ENCODE peak calls at places on chromosome 2, in eight cellular contexts. P, Q, V, D, Z, L, J and O are unnamed samples.

GRCh38 chr2:231691251-231691772 is 17.0 kb upstream of the PTMA start:
- DNase-seq in P (no peak), Q (no peak), V (no peak), D (no peak), Z (no peak), L (no peak), J (no peak), O (no peak)

GRCh38 chr2:30300456-30301221 is 69.3 kb downstream of the LBH start:
- DNase-seq in P (no peak), Q (no peak), V (no peak), D (peak), Z (no peak), L (no peak), J (no peak), O (no peak)

GRCh38 chr2:202378001-202378400 is 1.9 kb downstream of the BMPR2 start:
- DNase-seq in P (no peak), Q (no peak), V (peak), D (no peak), Z (no peak), L (no peak), J (no peak), O (no peak)

GRCh38 chr2:57862727-57863126 is 183.9 kb upstream of the VRK2 start:
- DNase-seq in P (no peak), Q (no peak), V (no peak), D (no peak), Z (no peak), L (no peak), J (no peak), O (no peak)

GRCh38 chr2:10367472-10368439 is 65.1 kb downstream of the HPCAL1 start:
- DNase-seq in P (no peak), Q (no peak), V (no peak), D (no peak), Z (no peak), L (no peak), J (no peak), O (no peak)

GRCh38 chr2:10326707-10327594 is 24.2 kb downstream of the HPCAL1 start:
- DNase-seq in P (no peak), Q (no peak), V (peak), D (no peak), Z (no peak), L (no peak), J (peak), O (no peak)

GRCh38 chr2:177806025-177806424 is 266.6 kb downstream of the PDE11A start:
- DNase-seq in P (no peak), Q (no peak), V (no peak), D (no peak), Z (no peak), L (no peak), J (no peak), O (no peak)

GRCh38 chr2:32559136-32559535 is 68.7 kb upstream of the TTC27 start:
- DNase-seq in P (no peak), Q (no peak), V (peak), D (no peak), Z (no peak), L (no peak), J (no peak), O (no peak)

GRCh38 chr2:241018051-241018891 is 19.9 kb downstream of the SNED1 start:
- DNase-seq in P (no peak), Q (no peak), V (no peak), D (no peak), Z (no peak), L (no peak), J (no peak), O (no peak)

GRCh38 chr2:57376985-57377384 is 669.6 kb upstream of the VRK2 start:
- DNase-seq in P (no peak), Q (no peak), V (peak), D (no peak), Z (no peak), L (no peak), J (peak), O (no peak)

GRCh38 chr2:120520929-120521912 is 175.3 kb downstream of the INHBB start:
- DNase-seq in P (peak), Q (no peak), V (peak), D (peak), Z (peak), L (peak), J (peak), O (peak)